ENCODE peak calls at places on chromosomes 13 and 19, in eight cellular contexts. A is PC-3, T is K562, Y is left lung, W is mucosa of descending colon, Q is upper lobe of left lung, L is psoas muscle, C is aorta. G is an unnamed sample. For H3K4me1, the result is how much of the 10 kb centered on the place peaks cover.

GRCh38 chr19:14070268-14071050 is 2.1 kb upstream of the MISP3 start:
- ATAC-seq in Y (no peak), Q (no peak), C (no peak), T (no peak), A (no peak), L (no peak), W (no peak), G (no peak)

GRCh38 chr13:42760949-42761348 is 20.4 kb upstream of the FAM216B start:
- ATAC-seq in Q (no peak), C (no peak), T (no peak), W (no peak), L (no peak), Y (peak), A (no peak), G (no peak)

GRCh38 chr13:22336460-22336859 is 665.6 kb downstream of the FGF9 start:
- ATAC-seq in T (no peak), W (peak), Q (no peak), C (no peak), L (no peak), A (no peak), Y (no peak), G (no peak)

GRCh38 chr13:44141213-44141724 is 232.4 kb upstream of the SERP2 start:
- ATAC-seq in T (no peak), L (no peak), W (peak), C (no peak), Q (no peak), Y (peak), A (no peak), G (no peak)

GRCh38 chr13:34223984-34224383 is 406.0 kb downstream of the RFC3 start:
- ATAC-seq in A (peak), C (no peak), W (no peak), Q (no peak), Y (no peak), L (no peak), T (no peak), G (no peak)

GRCh38 chr19:850221-850978 is 1.7 kb upstream of the ELANE start:
- ATAC-seq in Y (peak), Q (peak), A (peak), C (peak), L (peak), W (peak), T (peak), G (peak)

GRCh38 chr19:32543107-32543900 is 37.7 kb upstream of the PDCD5 start:
- ATAC-seq in Y (no peak), L (no peak), W (no peak), A (peak), C (no peak), T (no peak), Q (no peak), G (no peak)

GRCh38 chr13:94157705-94158218 is 321.7 kb downstream of the DCT start:
- ATAC-seq in W (no peak), T (no peak), Q (no peak), C (peak), Y (peak), L (peak), A (no peak), G (peak)

GRCh38 chr13:39148513-39148961 is 110.3 kb downstream of the NHLRC3 start:
- ATAC-seq in L (peak), C (no peak), Y (peak), Q (no peak), A (no peak), W (peak), T (no peak), G (peak)

GRCh38 chr13:43094901-43095300 is 71.5 kb downstream of the DNAJC15 start:
- ATAC-seq in T (no peak), L (no peak), Y (no peak), W (no peak), C (no peak), A (no peak), Q (no peak), G (no peak)

GRCh38 chr13:87941244-87941643 is 270.1 kb downstream of the SLITRK5 start:
- ATAC-seq in W (no peak), A (peak), L (no peak), Y (no peak), T (no peak), Q (no peak), C (no peak), G (no peak)

GRCh38 chr19:13026478-13026999 is 31.3 kb downstream of the NFIX start:
- ATAC-seq in A (peak), W (peak), L (peak), Q (peak), Y (peak), C (no peak), T (no peak), G (no peak)

GRCh38 chr13:70249332-70250064 is 141.2 kb upstream of the KLHL1 start:
- ATAC-seq in C (peak), A (peak), T (no peak), L (no peak), Y (peak), Q (peak), W (peak), G (no peak)

GRCh38 chr13:112619730-112620639 is 32.0 kb upstream of the TUBGCP3 start:
- ATAC-seq in A (peak), Y (peak), C (no peak), Q (peak), L (no peak), W (peak), T (peak), G (no peak)

GRCh38 chr19:58477130-58477529 is 978 bp downstream of the ZNF446 start:
- ATAC-seq in Y (no peak), A (no peak), C (no peak), T (no peak), Q (no peak), W (no peak), L (no peak), G (no peak)

GRCh38 chr19:507286-508203 is at the start of gene TPGS1:
- ATAC-seq in C (peak), W (peak), A (peak), L (peak), Q (peak), Y (peak), T (peak), G (peak)

GRCh38 chr19:16039081-16039480 is 37.2 kb upstream of the TPM4 start:
- ATAC-seq in W (no peak), Y (no peak), T (no peak), A (no peak), L (no peak), C (no peak), Q (no peak), G (no peak)

GRCh38 chr13:20000062-20000552 is 41.6 kb downstream of the ZMYM2 start:
- ATAC-seq in A (no peak), Y (no peak), T (no peak), C (no peak), L (no peak), Q (no peak), W (peak), G (no peak)

GRCh38 chr13:39603424-39603947 is 493 bp upstream of the LHFPL6 start:
- ATAC-seq in A (peak), W (peak), T (no peak), Q (no peak), Y (peak), C (peak), L (peak), G (peak)

GRCh38 chr19:3357362-3357730 is 9.0 kb upstream of the NFIC start:
- ATAC-seq in C (no peak), A (no peak), L (no peak), W (no peak), T (no peak), Q (no peak), Y (no peak), G (no peak)

GRCh38 chr19:460877-461609 is at the start of gene SHC2:
- ATAC-seq in Q (no peak), T (no peak), Y (peak), W (no peak), L (peak), A (no peak), C (peak), G (peak)

GRCh38 chr13:75869981-75870380 is 233.9 kb downstream of the LMO7 start:
- ATAC-seq in L (no peak), Q (no peak), A (peak), T (no peak), W (no peak), Y (peak), C (no peak), G (no peak)

GRCh38 chr19:4371898-4372629 is 28.3 kb downstream of the SH3GL1 start:
- ATAC-seq in Y (no peak), W (no peak), C (no peak), L (no peak), A (no peak), Q (no peak), T (no peak), G (no peak)
- H3K4me1 ChIP-seq in Y (half or more), W (half or more), C (under half), L (half or more), A (under half), Q (half or more), T (half or more), G (half or more)

GRCh38 chr13:106597190-106597589 is 29.3 kb upstream of the ARGLU1 start:
- ATAC-seq in T (no peak), C (peak), W (no peak), Q (no peak), L (peak), Y (no peak), A (no peak), G (peak)

GRCh38 chr13:106596287-106596937 is 28.5 kb upstream of the ARGLU1 start:
- ATAC-seq in T (no peak), W (no peak), Y (no peak), Q (no peak), C (peak), A (no peak), L (no peak), G (no peak)

GRCh38 chr13:106595623-106596022 is 27.7 kb upstream of the ARGLU1 start:
- ATAC-seq in Y (no peak), C (no peak), W (no peak), A (no peak), Q (no peak), T (no peak), L (no peak), G (peak)

GRCh38 chr13:106599875-106600797 is 32.2 kb upstream of the ARGLU1 start:
- ATAC-seq in C (no peak), W (peak), Q (no peak), L (no peak), Y (peak), T (no peak), A (peak), G (no peak)

GRCh38 chr13:106597759-106598395 is 29.9 kb upstream of the ARGLU1 start:
- ATAC-seq in Q (peak), T (no peak), W (no peak), Y (peak), A (no peak), L (no peak), C (no peak), G (no peak)
- H3K4me1 ChIP-seq in Q (under half), T (under half), W (under half), Y (under half), A (under half), L (under half), C (under half), G (under half)

DNA sequence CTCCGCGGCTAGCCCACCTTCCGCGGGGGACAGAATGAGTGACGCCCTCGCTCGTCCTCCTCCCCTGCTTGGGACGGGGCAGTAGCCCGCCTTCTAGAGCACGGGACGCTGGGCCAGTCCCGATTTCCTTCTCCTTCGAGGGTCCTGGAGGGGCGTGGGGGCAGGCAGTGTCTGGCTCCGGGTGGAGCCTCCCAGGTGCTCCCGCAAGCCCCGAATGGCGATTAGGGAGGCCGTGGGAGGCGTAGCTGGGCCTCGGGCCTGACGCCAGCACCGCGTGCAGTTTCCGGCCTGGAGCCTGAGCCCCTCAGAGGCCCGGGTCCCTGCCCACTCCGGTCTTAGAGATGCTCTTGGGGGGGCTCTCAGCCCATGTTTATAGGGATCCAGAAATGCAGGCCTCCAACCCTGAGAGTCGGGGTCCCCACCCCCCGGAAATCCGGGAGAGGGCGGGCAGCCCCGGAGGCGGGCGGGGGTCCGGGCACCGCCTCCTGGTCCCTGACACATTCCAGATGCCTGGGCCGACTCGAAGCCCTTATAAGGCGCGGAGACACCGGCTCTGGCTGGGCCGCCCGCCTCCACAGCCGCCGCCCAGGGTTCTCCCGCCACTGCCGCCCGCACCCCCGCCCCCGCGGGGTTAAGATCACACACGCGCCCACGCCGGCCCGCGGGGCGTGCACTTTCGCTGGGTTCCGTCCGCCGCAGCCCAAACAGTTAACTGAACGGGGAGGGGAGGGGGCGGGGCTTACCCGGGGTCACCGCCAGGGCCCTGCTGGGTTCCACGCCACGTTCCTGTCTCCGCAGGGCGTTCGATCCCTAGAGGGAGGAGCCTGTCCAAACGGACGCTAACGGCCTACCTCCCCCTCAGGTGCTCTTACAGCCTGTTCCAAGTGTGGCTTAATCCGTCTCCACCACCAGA is 1.5 kb downstream of the MYADM start:
- ATAC-seq in T (peak), A (peak), Y (peak), Q (peak), C (peak), W (peak), L (peak), G (peak)
- H3K4me1 ChIP-seq in T (half or more), A (under half), Y (half or more), Q (under half), C (under half), W (under half), L (under half), G (half or more)

DNA sequence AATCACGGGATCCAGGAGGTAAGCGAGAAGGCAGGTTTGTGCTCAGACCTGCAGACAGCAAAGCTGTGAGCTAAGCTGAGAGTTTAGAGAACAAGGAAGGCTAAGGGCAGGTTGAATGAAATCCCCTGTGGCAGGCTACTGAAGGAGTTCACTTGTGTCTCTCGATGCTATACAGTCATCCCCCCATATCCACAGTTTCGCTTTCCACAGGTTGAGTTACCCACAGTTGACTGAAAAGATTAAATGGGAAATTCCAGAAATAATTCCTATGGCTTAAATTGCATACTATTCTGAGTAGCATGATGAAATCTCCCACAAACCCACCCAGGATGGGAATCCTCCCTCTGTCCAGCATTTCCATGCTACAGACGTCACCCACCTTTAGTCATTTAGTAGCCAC is 49.6 kb downstream of the ABCC4 start:
- ATAC-seq in C (no peak), Q (no peak), W (no peak), Y (no peak), T (no peak), A (no peak), L (no peak), G (no peak)
- H3K4me1 ChIP-seq in C (under half), Q (under half), W (under half), Y (under half), T (under half), A (under half), L (under half), G (under half)

GRCh38 chr13:29808264-29808663 is 42.2 kb downstream of the UBL3 start:
- ATAC-seq in W (no peak), A (no peak), L (no peak), Y (no peak), Q (no peak), T (no peak), C (no peak), G (no peak)

GRCh38 chr13:29810145-29810742 is 40.2 kb downstream of the UBL3 start:
- ATAC-seq in W (no peak), T (no peak), L (no peak), C (no peak), A (no peak), Y (peak), Q (no peak), G (no peak)

GRCh38 chr13:29815336-29815735 is 35.1 kb downstream of the UBL3 start:
- ATAC-seq in W (no peak), T (no peak), Y (no peak), Q (no peak), C (no peak), A (peak), L (no peak), G (no peak)

GRCh38 chr13:29805994-29806748 is 44.2 kb downstream of the UBL3 start:
- ATAC-seq in C (no peak), Y (no peak), W (no peak), L (no peak), Q (no peak), A (no peak), T (no peak), G (no peak)

DNA sequence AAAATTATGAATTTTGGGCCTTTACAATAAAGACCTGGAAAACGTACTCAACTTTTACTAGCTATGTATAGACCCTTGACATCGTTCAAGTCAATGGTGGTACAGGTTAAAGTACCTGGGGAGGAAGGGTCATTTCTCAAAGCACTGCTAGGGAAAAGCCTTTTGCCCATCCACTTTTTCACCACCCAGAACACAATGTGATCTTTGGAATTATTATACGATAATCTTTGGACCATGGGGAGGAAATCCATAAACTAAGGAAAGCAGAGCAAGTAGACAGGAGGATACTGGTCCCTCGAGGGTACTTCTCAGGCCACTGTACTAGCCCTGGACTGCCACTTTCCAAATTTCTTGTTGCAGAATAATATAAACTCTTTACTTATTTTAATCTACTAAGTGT is 39.5 kb downstream of the UBL3 start:
- ATAC-seq in A (no peak), W (peak), Q (no peak), T (no peak), L (no peak), C (no peak), Y (no peak), G (no peak)
- H3K4me1 ChIP-seq in A (under half), W (under half), Q (under half), T (under half), L (half or more), C (under half), Y (under half), G (under half)

DNA sequence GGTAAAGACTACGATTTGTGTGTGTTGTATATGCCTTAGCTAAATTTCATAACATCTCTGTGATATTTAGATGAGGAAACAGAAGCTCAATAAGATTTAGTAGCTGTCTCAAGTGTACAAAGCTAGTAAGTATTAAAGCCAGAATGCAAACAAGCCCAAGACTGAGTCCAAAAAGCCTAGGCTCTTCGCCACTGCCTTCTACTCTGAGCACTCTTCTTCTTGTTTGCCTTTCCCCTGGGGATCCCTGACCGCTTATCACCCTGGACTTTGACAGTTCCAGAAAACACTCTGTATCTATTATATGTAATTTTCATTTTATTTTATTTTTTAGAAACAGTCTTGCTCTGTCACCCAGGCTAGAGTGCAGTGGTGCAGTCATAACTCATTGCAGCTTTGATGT is 5.8 kb downstream of the TM9SF2 start:
- ATAC-seq in Q (no peak), W (no peak), C (no peak), T (no peak), L (no peak), A (no peak), Y (peak), G (no peak)
- H3K4me1 ChIP-seq in Q (half or more), W (under half), C (under half), T (under half), L (half or more), A (under half), Y (half or more), G (under half)

GRCh38 chr19:55248166-55248675 is 10.6 kb downstream of the PPP6R1 start:
- ATAC-seq in Q (no peak), T (no peak), W (no peak), A (no peak), Y (no peak), C (no peak), L (no peak), G (no peak)

GRCh38 chr19:55249841-55250240 is 9.0 kb downstream of the PPP6R1 start:
- ATAC-seq in C (no peak), A (no peak), Q (no peak), W (no peak), Y (no peak), L (no peak), T (no peak), G (no peak)

GRCh38 chr19:55246462-55247451 is 12.1 kb downstream of the PPP6R1 start:
- ATAC-seq in C (no peak), A (no peak), L (no peak), W (no peak), Y (no peak), T (no peak), Q (peak), G (no peak)

GRCh38 chr19:55248704-55249103 is 10.1 kb downstream of the PPP6R1 start:
- ATAC-seq in Y (no peak), A (no peak), C (no peak), Q (no peak), W (no peak), T (no peak), L (no peak), G (no peak)

GRCh38 chr19:55247621-55248099 is 11.2 kb downstream of the PPP6R1 start:
- ATAC-seq in L (no peak), T (peak), C (no peak), Y (peak), Q (peak), A (peak), W (peak), G (peak)
- H3K4me1 ChIP-seq in L (under half), T (under half), C (under half), Y (half or more), Q (under half), A (under half), W (under half), G (half or more)

GRCh38 chr13:41200126-41200525 is 5.8 kb upstream of the KBTBD7 start:
- ATAC-seq in L (no peak), C (no peak), Y (no peak), T (no peak), W (no peak), Q (no peak), A (no peak), G (no peak)
- H3K4me1 ChIP-seq in L (under half), C (under half), Y (under half), T (under half), W (under half), Q (under half), A (under half), G (under half)